ENCODE peak calls at places on chromosomes 4 and X, in seven cellular contexts. One of them, this sample, is unnamed.

GRCh38 chr4:14888790-14889189 is 113.5 kb upstream of the CPEB2 start:
- DNase-seq in pancreas: no peak
- DNase-seq in T-helper 17 cell: no peak
- DNase-seq in stomach: no peak
- DNase-seq in skeletal muscle cell: peak
- DNase-seq in activated gamma-delta T cell: no peak
- DNase-seq in retina: no peak
- DNase-seq in this sample: no peak

GRCh38 chrX:17160971-17161370 is 214.0 kb upstream of the NHS start:
- DNase-seq in T-helper 17 cell: no peak
- DNase-seq in skeletal muscle cell: no peak
- DNase-seq in retina: no peak
- DNase-seq in stomach: no peak
- DNase-seq in activated gamma-delta T cell: no peak
- DNase-seq in pancreas: no peak
- DNase-seq in this sample: peak

GRCh38 chrX:11180571-11180970 is 69.4 kb downstream of the HCCS start:
- DNase-seq in stomach: no peak
- DNase-seq in T-helper 17 cell: no peak
- DNase-seq in skeletal muscle cell: no peak
- DNase-seq in pancreas: no peak
- DNase-seq in activated gamma-delta T cell: no peak
- DNase-seq in retina: peak
- DNase-seq in this sample: no peak

GRCh38 chrX:153970398-153971123 is 1.1 kb downstream of the HCFC1 start:
- DNase-seq in pancreas: no peak
- DNase-seq in activated gamma-delta T cell: no peak
- DNase-seq in skeletal muscle cell: peak
- DNase-seq in stomach: no peak
- DNase-seq in retina: peak
- DNase-seq in T-helper 17 cell: no peak
- DNase-seq in this sample: peak

GRCh38 chr4:26583538-26583864 is 383 bp upstream of the TBC1D19 start:
- DNase-seq in retina: no peak
- DNase-seq in pancreas: no peak
- DNase-seq in stomach: no peak
- DNase-seq in T-helper 17 cell: no peak
- DNase-seq in skeletal muscle cell: no peak
- DNase-seq in activated gamma-delta T cell: no peak
- DNase-seq in this sample: no peak

GRCh38 chr4:105490523-105490922 is 16.7 kb upstream of the PPA2 start:
- DNase-seq in T-helper 17 cell: no peak
- DNase-seq in skeletal muscle cell: no peak
- DNase-seq in pancreas: no peak
- DNase-seq in stomach: no peak
- DNase-seq in retina: no peak
- DNase-seq in activated gamma-delta T cell: no peak
- DNase-seq in this sample: no peak

GRCh38 chrX:7086384-7086783 is 61.1 kb upstream of the STS start:
- DNase-seq in T-helper 17 cell: no peak
- DNase-seq in pancreas: no peak
- DNase-seq in skeletal muscle cell: no peak
- DNase-seq in retina: no peak
- DNase-seq in stomach: no peak
- DNase-seq in activated gamma-delta T cell: no peak
- DNase-seq in this sample: peak

GRCh38 chr4:127793528-127793927 is 11.4 kb downstream of the HSPA4L start:
- DNase-seq in T-helper 17 cell: no peak
- DNase-seq in pancreas: no peak
- DNase-seq in skeletal muscle cell: no peak
- DNase-seq in retina: no peak
- DNase-seq in stomach: no peak
- DNase-seq in activated gamma-delta T cell: no peak
- DNase-seq in this sample: no peak

GRCh38 chr4:1511441-1512041 is 105.3 kb upstream of the NKX1-1 start:
- DNase-seq in pancreas: peak
- DNase-seq in retina: no peak
- DNase-seq in T-helper 17 cell: no peak
- DNase-seq in skeletal muscle cell: no peak
- DNase-seq in stomach: no peak
- DNase-seq in activated gamma-delta T cell: no peak
- DNase-seq in this sample: peak

GRCh38 chr4:151267104-151267503 is 9.9 kb upstream of the PRSS48 start:
- DNase-seq in skeletal muscle cell: no peak
- DNase-seq in retina: no peak
- DNase-seq in activated gamma-delta T cell: no peak
- DNase-seq in T-helper 17 cell: no peak
- DNase-seq in stomach: no peak
- DNase-seq in pancreas: no peak
- DNase-seq in this sample: no peak

GRCh38 chr4:101621120-101621519 is 169.4 kb upstream of the BANK1 start:
- DNase-seq in T-helper 17 cell: no peak
- DNase-seq in pancreas: no peak
- DNase-seq in activated gamma-delta T cell: no peak
- DNase-seq in skeletal muscle cell: peak
- DNase-seq in retina: no peak
- DNase-seq in stomach: no peak
- DNase-seq in this sample: peak

GRCh38 chrX:13367950-13368349 is 48.1 kb upstream of the ATXN3L start:
- DNase-seq in stomach: no peak
- DNase-seq in T-helper 17 cell: no peak
- DNase-seq in skeletal muscle cell: no peak
- DNase-seq in activated gamma-delta T cell: no peak
- DNase-seq in pancreas: no peak
- DNase-seq in retina: no peak
- DNase-seq in this sample: no peak

GRCh38 chr4:159308571-159309340 is 205.9 kb downstream of the RAPGEF2 start:
- DNase-seq in retina: no peak
- DNase-seq in activated gamma-delta T cell: no peak
- DNase-seq in T-helper 17 cell: no peak
- DNase-seq in skeletal muscle cell: peak
- DNase-seq in stomach: no peak
- DNase-seq in pancreas: no peak
- DNase-seq in this sample: peak

GRCh38 chrX:46865281-46865680 is 28.4 kb downstream of the RP2 start:
- DNase-seq in stomach: no peak
- DNase-seq in activated gamma-delta T cell: no peak
- DNase-seq in retina: no peak
- DNase-seq in skeletal muscle cell: peak
- DNase-seq in T-helper 17 cell: no peak
- DNase-seq in pancreas: no peak
- DNase-seq in this sample: peak

GRCh38 chrX:111880735-111881134 is 4.8 kb downstream of the TRPC5OS start:
- DNase-seq in activated gamma-delta T cell: no peak
- DNase-seq in stomach: no peak
- DNase-seq in retina: no peak
- DNase-seq in pancreas: no peak
- DNase-seq in skeletal muscle cell: no peak
- DNase-seq in T-helper 17 cell: no peak
- DNase-seq in this sample: no peak

GRCh38 chr4:126661194-126661593 is 971.6 kb upstream of the INTU start:
- DNase-seq in activated gamma-delta T cell: no peak
- DNase-seq in retina: no peak
- DNase-seq in skeletal muscle cell: no peak
- DNase-seq in T-helper 17 cell: no peak
- DNase-seq in stomach: no peak
- DNase-seq in pancreas: no peak
- DNase-seq in this sample: peak

GRCh38 chr4:26288308-26288982 is 32.4 kb upstream of the RBPJ start:
- DNase-seq in T-helper 17 cell: no peak
- DNase-seq in pancreas: no peak
- DNase-seq in skeletal muscle cell: peak
- DNase-seq in stomach: no peak
- DNase-seq in activated gamma-delta T cell: no peak
- DNase-seq in retina: no peak
- DNase-seq in this sample: peak

GRCh38 chr4:81631958-81632439 is 160.3 kb upstream of the RASGEF1B start:
- DNase-seq in activated gamma-delta T cell: no peak
- DNase-seq in T-helper 17 cell: no peak
- DNase-seq in skeletal muscle cell: peak
- DNase-seq in pancreas: no peak
- DNase-seq in stomach: no peak
- DNase-seq in retina: no peak
- DNase-seq in this sample: peak

GRCh38 chrX:104172121-104172520 is 5.9 kb downstream of the FAM199X start:
- DNase-seq in pancreas: no peak
- DNase-seq in retina: no peak
- DNase-seq in skeletal muscle cell: no peak
- DNase-seq in activated gamma-delta T cell: no peak
- DNase-seq in stomach: no peak
- DNase-seq in T-helper 17 cell: no peak
- DNase-seq in this sample: no peak